ENCODE peak calls at places on chromosomes 4 and X, in seven cellular contexts. J, T, B, D, E, C and X are unnamed samples.
A peak's percentile ranks its signal among the peaks of the same experiment; 100 is the strongest.

GRCh38 chr4:106312377-106312776 is 3.6 kb downstream of the TBCK start:
- DNase-seq in E (no peak), C (no peak), B (no peak), T (no peak), D (no peak), J (peak; percentile 52), X (no peak)

GRCh38 chrX:43557792-43558191 is 98.3 kb upstream of the MAOA start:
- DNase-seq in B (peak; percentile 54), T (peak; percentile 43), J (peak; percentile 49), D (peak; percentile 65), C (peak; percentile 69), E (no peak), X (peak; percentile 27)

GRCh38 chr4:1516881-1517480 is 110.7 kb upstream of the NKX1-1 start:
- DNase-seq in C (no peak), E (no peak), D (no peak), T (no peak), B (no peak), J (no peak), X (no peak)

GRCh38 chr4:90950385-90950841 is 823.2 kb downstream of the CCSER1 start:
- DNase-seq in B (no peak), T (no peak), C (no peak), J (no peak), E (no peak), D (no peak), X (no peak)

GRCh38 chr4:125323547-125324100 is 8.9 kb downstream of the FAT4 start:
- DNase-seq in D (no peak), E (no peak), T (no peak), J (peak; percentile 64), C (peak; percentile 13), B (no peak), X (no peak)

GRCh38 chrX:27976284-27976683 is 5.0 kb downstream of the DCAF8L1 start:
- DNase-seq in B (no peak), D (no peak), T (no peak), C (no peak), J (no peak), E (no peak), X (no peak)

GRCh38 chrX:150919401-150919800 is 20.9 kb upstream of the CD99L2 start:
- DNase-seq in D (no peak), B (no peak), C (no peak), J (no peak), T (no peak), E (no peak), X (no peak)

GRCh38 chr4:114615435-114615834 is 16.8 kb downstream of the UGT8 start:
- DNase-seq in E (no peak), T (no peak), B (no peak), D (no peak), C (peak; percentile 17), J (no peak), X (no peak)

GRCh38 chr4:152536545-152537182 is 772 bp upstream of the FBXW7 start:
- DNase-seq in C (no peak), D (peak; percentile 69), E (no peak), J (peak; percentile 37), T (no peak), B (peak; percentile 7), X (no peak)

GRCh38 chr4:131644619-131645018 is 1504.5 kb upstream of the PCDH10 start:
- DNase-seq in B (peak; percentile 35), E (no peak), D (no peak), J (peak; percentile 2), C (no peak), T (no peak), X (no peak)

GRCh38 chrX:77617206-77617605 is 168.8 kb downstream of the ATRX start:
- DNase-seq in D (no peak), J (no peak), B (no peak), E (no peak), C (no peak), T (no peak), X (no peak)

GRCh38 chr4:144494280-144494679 is 151.7 kb upstream of the HHIP start:
- DNase-seq in D (no peak), T (peak; percentile 49), C (no peak), B (no peak), E (no peak), J (no peak), X (no peak)

GRCh38 chr4:100828364-100828763 is 310.5 kb upstream of the EMCN start:
- DNase-seq in T (no peak), D (no peak), B (no peak), E (no peak), J (no peak), C (no peak), X (no peak)

GRCh38 chr4:80225628-80226027 is 28.3 kb downstream of the PRDM8 start:
- DNase-seq in E (no peak), J (peak; percentile 57), B (no peak), T (no peak), C (no peak), D (no peak), X (no peak)

GRCh38 chr4:151983854-151984253 is 223.0 kb upstream of the GATB start:
- DNase-seq in E (no peak), D (no peak), T (no peak), B (no peak), J (no peak), C (peak; percentile 42), X (no peak)

GRCh38 chr4:168645933-168646768 is 149.3 kb downstream of the PALLD start:
- DNase-seq in T (no peak), B (no peak), C (no peak), E (no peak), D (no peak), J (no peak), X (no peak)

GRCh38 chr4:55251352-55251751 is 94.7 kb upstream of the SRD5A3 start:
- DNase-seq in B (no peak), C (no peak), J (no peak), T (no peak), E (no peak), D (no peak), X (no peak)

GRCh38 chrX:41445171-41445570 is 2.0 kb upstream of the NYX start:
- DNase-seq in D (no peak), T (no peak), J (no peak), B (no peak), C (no peak), E (no peak), X (no peak)

GRCh38 chrX:101385795-101386541 is at the start of gene BTK:
- DNase-seq in E (no peak), C (no peak), B (no peak), J (no peak), D (peak; percentile 31), T (peak; percentile 46), X (no peak)

GRCh38 chrX:71143508-71143907 is 1.1 kb upstream of the NLGN3 start:
- DNase-seq in D (peak; percentile 15), C (peak; percentile 58), E (no peak), J (peak; percentile 41), B (no peak), T (no peak), X (peak; percentile 58)

GRCh38 chr4:16677545-16677944 is 220.9 kb downstream of the LDB2 start:
- DNase-seq in D (no peak), E (no peak), J (peak; percentile 46), C (no peak), B (no peak), T (no peak), X (no peak)

GRCh38 chrX:18348047-18348446 is 6.4 kb downstream of the SCML2 start:
- DNase-seq in T (no peak), B (no peak), E (no peak), D (no peak), C (no peak), J (no peak), X (no peak)

GRCh38 chrX:66012094-66012534 is 27.8 kb downstream of the VSIG4 start:
- DNase-seq in B (no peak), C (no peak), T (peak; percentile 65), D (peak; percentile 23), E (no peak), J (no peak), X (no peak)

GRCh38 chr4:174714393-174715211 is 114.4 kb downstream of the GLRA3 start:
- DNase-seq in B (peak; percentile 59), C (peak; percentile 15), E (no peak), J (peak; percentile 7), D (peak; percentile 16), T (peak; percentile 22), X (no peak)

DNA sequence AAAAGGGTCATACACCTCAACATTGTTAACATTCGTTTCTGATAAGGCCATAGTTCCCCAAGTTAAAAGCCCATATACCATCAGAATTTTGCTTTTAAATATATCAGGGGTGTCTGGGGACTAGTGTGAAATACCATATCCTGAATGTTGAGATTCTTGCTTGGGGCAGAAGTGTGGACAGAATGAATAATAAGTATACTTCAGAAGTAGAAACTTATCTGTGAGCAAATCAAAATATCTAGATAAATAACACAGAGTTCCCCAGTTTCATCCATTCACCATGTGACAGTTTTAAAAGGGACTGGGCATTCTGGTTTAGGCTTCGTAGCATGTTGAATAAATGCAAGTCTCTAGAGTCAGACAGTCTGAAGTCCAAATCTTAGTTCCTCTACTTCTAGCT is 110.5 kb downstream of the CHRNA9 start:
- DNase-seq in T (no peak), D (no peak), C (no peak), J (no peak), B (no peak), E (no peak), X (no peak)
- H3K4me1 ChIP-seq in T (no peaks in the 10 kb centered on the region), D (peaks cover 84% of the 10 kb centered on the region), C (peaks cover 77% of the 10 kb centered on the region), J (no peaks in the 10 kb centered on the region), B (no peaks in the 10 kb centered on the region), E (peaks cover 10% of the 10 kb centered on the region), X (no peaks in the 10 kb centered on the region)

GRCh38 chr4:99563310-99564186 is at the start of gene TRMT10A:
- DNase-seq in C (peak; percentile 97), D (peak; percentile 97), E (peak; percentile 98), J (peak; percentile 98), T (peak; percentile 99), B (peak; percentile 96), X (peak; percentile 96)
- TF ChIP-seq POLR2A in C (peak; percentile 68), D (peak; percentile 85), E (no peak), J (peak; percentile 83), T (peak; percentile 81), B (no peak), X (peak; percentile 47)

GRCh38 chrX:103780701-103781402 is 4.2 kb downstream of the PLP1 start:
- DNase-seq in D (no peak), T (no peak), C (no peak), J (no peak), E (no peak), B (no peak), X (no peak)
- H3K4me1 ChIP-seq in D (no peaks in the 10 kb centered on the region), T (no peaks in the 10 kb centered on the region), C (no peaks in the 10 kb centered on the region), J (no peaks in the 10 kb centered on the region), E (no peaks in the 10 kb centered on the region), B (no peaks in the 10 kb centered on the region), X (no peaks in the 10 kb centered on the region)

DNA sequence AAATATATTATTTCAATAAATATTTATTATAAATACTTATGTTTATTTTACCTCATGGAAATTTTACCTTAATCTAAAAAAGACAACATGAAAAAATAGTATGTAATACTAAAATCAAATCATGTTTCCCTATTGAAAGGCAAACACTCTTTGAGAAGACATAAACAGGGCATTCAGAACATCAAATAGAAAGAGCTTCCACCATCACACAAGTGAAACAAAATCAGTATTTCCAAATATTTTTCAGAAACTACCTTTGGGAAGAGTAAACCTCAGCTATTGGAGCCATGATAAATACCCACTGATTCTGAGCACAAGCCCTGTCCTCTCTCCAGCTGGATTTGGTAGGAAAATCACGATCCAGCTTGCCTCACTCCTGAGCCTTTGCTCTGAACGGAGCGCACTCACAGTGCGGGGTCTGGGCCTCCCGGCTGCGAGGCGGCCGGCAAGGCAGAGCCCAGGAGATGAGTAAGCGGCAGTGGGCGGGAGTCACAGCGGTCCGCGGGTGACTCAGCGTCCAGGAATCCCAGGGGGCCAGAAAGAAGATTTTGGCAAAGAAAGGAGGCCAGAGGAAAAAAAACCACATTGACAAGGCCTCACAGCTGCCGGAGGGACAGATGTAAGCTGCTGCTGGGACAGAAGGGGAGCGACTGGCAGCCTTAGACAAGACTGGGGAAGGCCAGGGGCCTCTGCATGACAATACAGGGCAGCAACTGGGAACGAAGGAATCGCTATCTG is 14.7 kb upstream of the ANXA5 start:
- DNase-seq in D (peak; percentile 73), J (peak; percentile 97), C (peak; percentile 62), T (peak; percentile 73), B (peak; percentile 77), E (peak; percentile 90), X (peak; percentile 92)
- TF ChIP-seq POLR2A in D (peak; percentile 35), J (peak; percentile 93), C (no peak), T (no peak), B (no peak), E (no peak), X (no peak)